ENCODE peak calls at places on chromosomes 12 and 14, in four cellular contexts. T is HCT116, W is HL-60, E is HepG2. V is an unnamed sample.
A peak's percentile ranks its signal among the peaks of the same experiment; 100 is the strongest.

GRCh38 chr14:99134333-99135046 is 137.5 kb downstream of the BCL11B start:
- DNase-seq in T (no peak), W (no peak), E (no peak), V (peak; percentile 44)

GRCh38 chr12:117111386-117112267 is 12.4 kb upstream of the TESC start:
- DNase-seq in T (no peak), W (no peak), E (no peak), V (no peak)

GRCh38 chr12:42450248-42450647 is 124.3 kb downstream of the PPHLN1 start:
- DNase-seq in T (no peak), W (no peak), E (no peak), V (no peak)

GRCh38 chr14:99753225-99754140 is 39.7 kb upstream of the EML1 start:
- DNase-seq in T (no peak), W (no peak), E (no peak), V (no peak)

GRCh38 chr14:56000846-56001245 is 117.4 kb upstream of the PELI2 start:
- DNase-seq in T (no peak), W (no peak), E (no peak), V (no peak)

GRCh38 chr12:58920102-58920955 is at the start of gene LRIG3:
- DNase-seq in T (peak; percentile 59), W (no peak), E (peak; percentile 76), V (peak; percentile 96)

GRCh38 chr12:104605685-104606084 is 148.9 kb downstream of the CHST11 start:
- DNase-seq in T (no peak), W (no peak), E (no peak), V (peak; percentile 83)

GRCh38 chr12:10354502-10354901 is 35.3 kb downstream of the KLRK1 start:
- DNase-seq in T (no peak), W (no peak), E (peak; percentile 19), V (no peak)

GRCh38 chr14:47675489-47676300 is at the start of gene MDGA2:
- DNase-seq in T (no peak), W (peak; percentile 11), E (no peak), V (no peak)
- H3K4me3 ChIP-seq in T (no peak within 1 kb of the TSS), W (peak within 1 kb of the TSS; percentile 55), E (no peak within 1 kb of the TSS), V (peak within 1 kb of the TSS; percentile 45)

GRCh38 chr12:9064815-9065606 is 50.7 kb downstream of the A2M start:
- DNase-seq in T (peak; percentile 71), W (no peak), E (peak; percentile 77), V (peak; percentile 89)
- TF ChIP-seq POLR2AphosphoS5 in T (peak; percentile 87), W (no peak), E (peak; percentile 57), V (peak; percentile 95)

DNA sequence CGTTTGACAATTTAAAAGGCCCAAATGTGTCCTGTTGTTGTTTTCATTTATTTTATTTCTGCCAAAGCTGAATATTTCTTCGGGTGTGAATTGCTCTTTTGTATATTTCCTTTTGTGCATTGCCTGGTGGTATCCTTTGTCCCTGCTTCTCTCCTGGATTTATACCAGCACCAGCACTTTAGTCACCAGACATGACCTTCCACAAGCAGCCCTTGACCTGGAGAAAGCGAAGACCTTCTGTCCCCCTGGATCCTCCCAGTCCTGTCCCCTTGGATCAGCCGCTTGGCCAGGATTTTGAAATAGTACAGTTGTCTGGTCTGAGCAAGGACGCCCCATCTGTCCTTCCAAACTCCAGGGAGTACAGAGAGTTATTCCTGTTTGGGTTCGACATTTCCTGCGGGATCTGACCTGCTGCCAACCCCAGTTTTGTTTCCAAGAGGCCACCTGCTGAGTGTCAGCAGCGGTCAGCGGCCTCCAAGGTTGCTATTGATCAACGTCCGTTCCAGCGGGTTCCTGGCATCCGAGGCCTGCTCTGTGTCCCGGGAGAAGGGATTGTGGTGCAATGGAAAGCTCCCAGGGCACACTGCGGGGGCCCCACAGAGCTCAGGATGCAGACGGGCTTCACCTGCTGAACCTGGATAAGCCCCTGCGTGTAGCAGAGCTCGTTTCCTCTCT is 45.1 kb upstream of the CHGA start:
- DNase-seq in T (no peak), W (no peak), E (peak; percentile 48), V (peak; percentile 84)
- H3K4me3 ChIP-seq in T (no peak overlapping the region), W (no peak overlapping the region), E (no peak overlapping the region), V (no peak overlapping the region)

DNA sequence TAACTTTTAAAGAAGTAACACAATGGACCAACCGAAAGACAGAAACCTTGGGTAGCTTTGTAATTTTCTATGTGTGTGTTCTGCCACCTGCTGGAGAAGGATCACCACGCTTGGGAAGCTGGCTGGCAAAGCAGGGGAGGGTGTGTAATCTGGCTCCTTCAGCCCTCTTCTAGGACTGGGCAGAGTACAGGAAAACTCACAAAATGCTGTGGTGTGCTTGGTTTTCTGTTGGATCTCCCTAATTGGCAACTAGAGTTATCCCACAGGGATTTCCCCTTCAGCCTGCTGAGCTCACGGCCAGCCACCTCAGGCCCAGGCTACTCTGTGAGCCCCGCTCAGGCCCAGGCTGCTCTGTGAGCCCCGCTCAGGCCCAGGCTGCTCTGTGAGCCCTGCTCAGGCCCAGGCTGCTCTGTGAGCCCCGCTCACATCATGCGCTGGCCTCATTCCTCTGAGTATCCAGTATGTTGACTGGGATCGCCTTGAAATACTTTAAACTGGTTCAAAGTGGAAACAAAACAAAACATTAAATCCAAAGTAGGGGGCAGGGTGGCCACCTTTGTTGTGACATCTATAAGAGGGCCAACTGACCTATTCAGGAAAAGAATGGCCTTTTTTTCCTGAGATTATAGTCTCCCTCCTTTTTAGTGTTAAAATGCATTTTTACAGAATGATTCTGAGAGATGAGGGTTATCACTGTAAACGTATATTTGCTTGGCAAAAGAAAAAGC is 52.0 kb upstream of the RNU6-8 start:
- DNase-seq in T (peak; percentile 51), W (no peak), E (peak; percentile 82), V (peak; percentile 85)
- TF ChIP-seq POLR2AphosphoS5 in T (no peak), W (no peak), E (no peak), V (no peak)

DNA sequence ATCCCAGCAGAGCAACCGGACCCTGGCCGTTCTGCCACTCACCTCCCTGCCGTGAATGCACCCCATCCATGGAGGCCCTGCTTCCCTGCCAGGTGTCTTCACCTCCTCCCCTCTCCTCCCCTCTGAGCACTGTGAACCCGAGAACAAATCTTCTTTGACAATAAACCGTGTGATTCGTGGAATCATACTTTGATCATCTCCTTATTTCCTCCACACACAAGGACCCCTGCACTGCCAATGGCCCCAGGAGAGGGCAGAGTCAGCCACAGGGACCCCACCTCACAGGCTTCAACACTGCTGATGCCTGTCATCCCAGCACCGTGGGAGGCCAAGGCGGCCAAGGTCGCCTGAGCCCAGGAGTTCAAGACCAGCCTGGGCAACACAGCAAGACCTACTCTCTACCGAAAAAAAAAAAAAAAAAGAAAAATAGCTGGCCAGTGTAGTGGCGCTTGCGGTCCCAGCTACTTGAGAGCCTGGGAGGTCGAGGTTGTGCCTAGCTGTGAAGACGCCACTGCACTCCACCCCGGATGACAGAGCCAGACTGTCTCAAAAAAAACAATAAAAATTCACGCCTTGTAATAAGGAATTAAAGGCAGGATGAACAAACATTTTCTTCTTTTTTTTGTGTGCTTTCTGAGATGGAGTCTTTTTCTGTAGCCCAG is 1.1 kb downstream of the XRCC3 start:
- DNase-seq in T (no peak), W (no peak), E (no peak), V (no peak)
- H3K4me3 ChIP-seq in T (peak overlapping the region; percentile 58), W (peak overlapping the region; percentile 55), E (peak overlapping the region; percentile 64), V (peak overlapping the region; percentile 93)

GRCh38 chr12:123041811-123042655 is 61.6 kb downstream of the ARL6IP4 start:
- DNase-seq in T (no peak), W (no peak), E (no peak), V (peak; percentile 87)
- TF ChIP-seq POLR2AphosphoS5 in T (no peak), W (no peak), E (no peak), V (peak; percentile 18)

DNA sequence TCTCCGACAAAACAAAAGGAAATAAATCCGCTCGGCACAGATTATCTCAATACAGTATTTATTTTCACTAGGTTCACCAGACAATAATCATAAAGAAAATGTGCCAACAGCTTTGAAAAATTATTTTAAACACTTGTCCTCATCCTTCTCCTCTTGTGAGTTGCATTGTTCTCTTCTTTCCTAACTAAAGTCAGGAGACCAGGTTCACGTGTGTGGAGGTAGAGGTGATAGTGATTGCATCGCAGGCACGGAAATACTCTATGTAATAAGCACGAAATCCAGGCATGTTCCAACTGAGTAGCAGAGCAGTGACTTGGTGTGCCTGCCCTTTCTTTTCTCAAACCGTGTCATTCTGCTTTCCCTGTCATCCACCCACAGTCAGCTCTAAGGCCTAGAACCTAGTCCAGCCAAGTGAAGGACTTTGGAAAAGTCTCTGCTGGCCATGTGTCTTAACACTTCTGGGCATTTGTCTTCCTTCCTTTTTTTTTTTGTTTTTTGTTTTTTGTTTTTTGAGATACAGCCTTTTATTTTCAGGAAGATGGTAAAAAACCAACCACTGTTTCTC is 939 bp upstream of the SEL1L start:
- DNase-seq in T (no peak), W (no peak), E (peak; percentile 32), V (no peak)
- H3K4me3 ChIP-seq in T (peak overlapping the region; percentile 22), W (peak overlapping the region; percentile 100), E (peak overlapping the region; percentile 57), V (no peak overlapping the region)

DNA sequence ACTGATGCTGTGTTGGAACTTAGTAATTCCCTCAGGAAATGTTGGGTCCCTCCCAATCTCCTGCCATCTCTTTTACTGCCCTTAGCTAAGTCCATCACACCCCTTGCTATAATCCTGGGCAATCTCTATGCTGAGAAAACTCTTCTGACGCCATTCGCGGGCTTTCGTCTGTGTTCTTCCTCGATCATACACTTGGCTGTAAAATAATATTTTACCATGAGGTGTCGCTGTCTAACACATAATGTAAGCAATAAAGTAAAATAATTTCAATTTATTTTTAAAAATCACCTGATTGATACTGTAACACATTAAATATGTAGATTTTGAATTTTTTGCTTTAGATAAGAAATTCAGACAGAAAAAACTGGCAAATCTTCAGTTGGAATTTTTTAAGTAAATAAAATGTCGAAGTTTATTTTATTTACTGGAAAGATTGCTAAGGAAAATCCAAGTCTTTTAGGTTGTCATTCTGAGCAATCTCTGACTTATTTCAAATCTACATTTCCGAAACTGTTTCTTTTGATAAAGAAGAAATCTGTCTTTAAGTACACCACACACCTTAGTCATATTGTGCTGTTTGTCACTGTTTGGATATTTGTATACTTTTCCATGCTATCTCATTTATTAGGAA is 304.0 kb upstream of the SSTR1 start:
- DNase-seq in T (peak; percentile 28), W (peak; percentile 8), E (peak; percentile 75), V (no peak)
- TF ChIP-seq POLR2AphosphoS5 in T (no peak), W (no peak), E (no peak), V (no peak)

DNA sequence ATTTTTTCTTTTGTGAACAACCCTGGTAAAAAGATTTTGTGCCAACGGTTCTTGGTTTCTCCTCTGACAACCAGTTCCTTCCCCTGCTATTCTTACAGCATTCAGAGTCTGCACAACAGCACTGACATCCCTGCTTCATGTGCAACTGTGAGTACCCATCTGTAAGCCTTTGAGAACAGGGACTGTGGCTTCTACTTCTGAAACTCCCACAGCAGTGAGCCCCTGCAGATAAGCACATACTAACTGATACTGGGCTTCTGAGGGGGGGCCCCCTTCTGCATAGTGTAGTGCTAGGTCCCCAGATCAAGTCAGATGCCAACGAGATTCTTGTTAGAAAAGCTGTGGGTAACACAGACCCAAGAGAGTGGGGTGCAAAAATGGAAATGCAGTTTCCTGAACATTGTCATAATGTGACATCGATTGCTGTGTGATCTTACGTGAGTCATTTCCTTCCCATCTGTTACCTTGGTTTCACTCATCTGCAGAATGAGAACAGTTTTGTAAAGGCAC is 11.1 kb upstream of the NINJ2 start:
- DNase-seq in T (no peak), W (no peak), E (no peak), V (no peak)
- H3K4me3 ChIP-seq in T (no peak overlapping the region), W (no peak overlapping the region), E (no peak overlapping the region), V (no peak overlapping the region)